ENCODE peak calls at places on chromosomes 1 and 21, in six cellular contexts. One of them, this sample, is unnamed.

GRCh38 chr1:63945943-63946342 is 172.1 kb downstream of the ROR1 start:
- DNase-seq in heart right ventricle: no peak
- DNase-seq in stomach: no peak
- DNase-seq in heart left ventricle: no peak
- DNase-seq in caudate nucleus: no peak
- DNase-seq in MM.1S: no peak
- DNase-seq in this sample: no peak

GRCh38 chr1:202618387-202619022 is 91.7 kb downstream of the SYT2 start:
- DNase-seq in heart right ventricle: no peak
- DNase-seq in stomach: no peak
- DNase-seq in heart left ventricle: no peak
- DNase-seq in caudate nucleus: no peak
- DNase-seq in MM.1S: no peak
- DNase-seq in this sample: no peak

GRCh38 chr1:94022471-94023189 is 98.3 kb downstream of the ABCA4 start:
- DNase-seq in heart right ventricle: peak
- DNase-seq in stomach: no peak
- DNase-seq in heart left ventricle: no peak
- DNase-seq in caudate nucleus: no peak
- DNase-seq in MM.1S: no peak
- DNase-seq in this sample: peak

GRCh38 chr1:10905841-10906655 is 106.4 kb upstream of the TARDBP start:
- DNase-seq in heart right ventricle: no peak
- DNase-seq in stomach: no peak
- DNase-seq in heart left ventricle: no peak
- DNase-seq in caudate nucleus: no peak
- DNase-seq in MM.1S: no peak
- DNase-seq in this sample: no peak

GRCh38 chr1:159823401-159823800 is 3.3 kb upstream of the SLAMF8 start:
- DNase-seq in heart right ventricle: no peak
- DNase-seq in stomach: no peak
- DNase-seq in heart left ventricle: no peak
- DNase-seq in caudate nucleus: no peak
- DNase-seq in MM.1S: no peak
- DNase-seq in this sample: no peak

GRCh38 chr1:153777648-153778047 is 2.4 kb downstream of the SLC27A3 start:
- DNase-seq in heart right ventricle: no peak
- DNase-seq in stomach: peak
- DNase-seq in heart left ventricle: no peak
- DNase-seq in caudate nucleus: peak
- DNase-seq in MM.1S: no peak
- DNase-seq in this sample: no peak

GRCh38 chr1:31984419-31985347 is 29.0 kb upstream of the KHDRBS1 start:
- DNase-seq in heart right ventricle: no peak
- DNase-seq in stomach: no peak
- DNase-seq in heart left ventricle: no peak
- DNase-seq in caudate nucleus: no peak
- DNase-seq in MM.1S: peak
- DNase-seq in this sample: no peak

GRCh38 chr1:159900755-159901335 is 880 bp upstream of the CFAP45 start:
- DNase-seq in heart right ventricle: no peak
- DNase-seq in stomach: no peak
- DNase-seq in heart left ventricle: no peak
- DNase-seq in caudate nucleus: no peak
- DNase-seq in MM.1S: no peak
- DNase-seq in this sample: no peak

GRCh38 chr1:65630855-65631254 is 161.8 kb upstream of the PDE4B start:
- DNase-seq in heart right ventricle: no peak
- DNase-seq in stomach: no peak
- DNase-seq in heart left ventricle: no peak
- DNase-seq in caudate nucleus: no peak
- DNase-seq in MM.1S: no peak
- DNase-seq in this sample: no peak

GRCh38 chr1:92933459-92933858 is 27.8 kb downstream of the DIPK1A start:
- DNase-seq in heart right ventricle: no peak
- DNase-seq in stomach: no peak
- DNase-seq in heart left ventricle: no peak
- DNase-seq in caudate nucleus: no peak
- DNase-seq in MM.1S: no peak
- DNase-seq in this sample: peak

GRCh38 chr1:31701137-31701736 is 2.6 kb downstream of the COL16A1 start:
- DNase-seq in heart right ventricle: peak
- DNase-seq in stomach: peak
- DNase-seq in heart left ventricle: peak
- DNase-seq in caudate nucleus: peak
- DNase-seq in MM.1S: no peak
- DNase-seq in this sample: no peak

GRCh38 chr1:238690415-238690814 is 696.0 kb upstream of the CHRM3 start:
- DNase-seq in heart right ventricle: no peak
- DNase-seq in stomach: no peak
- DNase-seq in heart left ventricle: no peak
- DNase-seq in caudate nucleus: no peak
- DNase-seq in MM.1S: no peak
- DNase-seq in this sample: no peak

GRCh38 chr1:106793686-106794085 is 262.8 kb upstream of the PRMT6 start:
- DNase-seq in heart right ventricle: no peak
- DNase-seq in stomach: no peak
- DNase-seq in heart left ventricle: no peak
- DNase-seq in caudate nucleus: no peak
- DNase-seq in MM.1S: no peak
- DNase-seq in this sample: no peak

GRCh38 chr1:118960567-118961136 is 27.5 kb downstream of the TBX15 start:
- DNase-seq in heart right ventricle: no peak
- DNase-seq in stomach: peak
- DNase-seq in heart left ventricle: no peak
- DNase-seq in caudate nucleus: no peak
- DNase-seq in MM.1S: no peak
- DNase-seq in this sample: no peak

GRCh38 chr1:219535021-219535420 is 77.9 kb downstream of the ZC3H11B start:
- DNase-seq in heart right ventricle: no peak
- DNase-seq in stomach: no peak
- DNase-seq in heart left ventricle: no peak
- DNase-seq in caudate nucleus: no peak
- DNase-seq in MM.1S: no peak
- DNase-seq in this sample: no peak

GRCh38 chr1:206518743-206519142 is 11.4 kb downstream of the RASSF5 start:
- DNase-seq in heart right ventricle: no peak
- DNase-seq in stomach: no peak
- DNase-seq in heart left ventricle: no peak
- DNase-seq in caudate nucleus: no peak
- DNase-seq in MM.1S: no peak
- DNase-seq in this sample: no peak

GRCh38 chr1:43074244-43074643 is 97.8 kb downstream of the EBNA1BP2 start:
- DNase-seq in heart right ventricle: no peak
- DNase-seq in stomach: no peak
- DNase-seq in heart left ventricle: no peak
- DNase-seq in caudate nucleus: no peak
- DNase-seq in MM.1S: no peak
- DNase-seq in this sample: no peak

GRCh38 chr1:92473781-92474495 is 12.8 kb downstream of the GFI1 start:
- DNase-seq in heart right ventricle: no peak
- DNase-seq in stomach: no peak
- DNase-seq in heart left ventricle: no peak
- DNase-seq in caudate nucleus: no peak
- DNase-seq in MM.1S: no peak
- DNase-seq in this sample: no peak

GRCh38 chr1:108717774-108718316 is 5.1 kb downstream of the FNDC7 start:
- DNase-seq in heart right ventricle: no peak
- DNase-seq in stomach: no peak
- DNase-seq in heart left ventricle: no peak
- DNase-seq in caudate nucleus: no peak
- DNase-seq in MM.1S: no peak
- DNase-seq in this sample: no peak

GRCh38 chr1:202245391-202245790 is 51.8 kb downstream of the LGR6 start:
- DNase-seq in heart right ventricle: no peak
- DNase-seq in stomach: no peak
- DNase-seq in heart left ventricle: no peak
- DNase-seq in caudate nucleus: no peak
- DNase-seq in MM.1S: no peak
- DNase-seq in this sample: no peak

GRCh38 chr1:205824180-205824579 is 11.2 kb upstream of the SLC41A1 start:
- DNase-seq in heart right ventricle: no peak
- DNase-seq in stomach: no peak
- DNase-seq in heart left ventricle: no peak
- DNase-seq in caudate nucleus: no peak
- DNase-seq in MM.1S: peak
- DNase-seq in this sample: no peak

GRCh38 chr21:35559128-35559831 is 501.0 kb downstream of the SETD4 start:
- DNase-seq in heart right ventricle: no peak
- DNase-seq in stomach: no peak
- DNase-seq in heart left ventricle: no peak
- DNase-seq in caudate nucleus: no peak
- DNase-seq in MM.1S: no peak
- DNase-seq in this sample: no peak

GRCh38 chr21:43305336-43305665 is 121.6 kb downstream of the SIK1 start:
- DNase-seq in heart right ventricle: no peak
- DNase-seq in stomach: no peak
- DNase-seq in heart left ventricle: no peak
- DNase-seq in caudate nucleus: no peak
- DNase-seq in MM.1S: no peak
- DNase-seq in this sample: no peak

GRCh38 chr1:77504986-77505385 is 177.5 kb downstream of the ZZZ3 start:
- DNase-seq in heart right ventricle: no peak
- DNase-seq in stomach: no peak
- DNase-seq in heart left ventricle: no peak
- DNase-seq in caudate nucleus: no peak
- DNase-seq in MM.1S: no peak
- DNase-seq in this sample: no peak

GRCh38 chr1:219419135-219419534 is 193.8 kb downstream of the ZC3H11B start:
- DNase-seq in heart right ventricle: no peak
- DNase-seq in stomach: no peak
- DNase-seq in heart left ventricle: no peak
- DNase-seq in caudate nucleus: no peak
- DNase-seq in MM.1S: no peak
- DNase-seq in this sample: no peak

GRCh38 chr1:51044834-51045233 is 57.2 kb upstream of the C1orf185 start:
- DNase-seq in heart right ventricle: no peak
- DNase-seq in stomach: no peak
- DNase-seq in heart left ventricle: no peak
- DNase-seq in caudate nucleus: no peak
- DNase-seq in MM.1S: no peak
- DNase-seq in this sample: no peak

GRCh38 chr1:186212574-186213224 is 162.4 kb downstream of the TPR start:
- DNase-seq in heart right ventricle: peak
- DNase-seq in stomach: no peak
- DNase-seq in heart left ventricle: peak
- DNase-seq in caudate nucleus: peak
- DNase-seq in MM.1S: peak
- DNase-seq in this sample: peak

GRCh38 chr1:240193699-240194098 is 102.0 kb downstream of the FMN2 start:
- DNase-seq in heart right ventricle: no peak
- DNase-seq in stomach: no peak
- DNase-seq in heart left ventricle: no peak
- DNase-seq in caudate nucleus: no peak
- DNase-seq in MM.1S: no peak
- DNase-seq in this sample: no peak

GRCh38 chr1:70840260-70840953 is 207.2 kb downstream of the PTGER3 start:
- DNase-seq in heart right ventricle: no peak
- DNase-seq in stomach: no peak
- DNase-seq in heart left ventricle: no peak
- DNase-seq in caudate nucleus: no peak
- DNase-seq in MM.1S: no peak
- DNase-seq in this sample: no peak

DNA sequence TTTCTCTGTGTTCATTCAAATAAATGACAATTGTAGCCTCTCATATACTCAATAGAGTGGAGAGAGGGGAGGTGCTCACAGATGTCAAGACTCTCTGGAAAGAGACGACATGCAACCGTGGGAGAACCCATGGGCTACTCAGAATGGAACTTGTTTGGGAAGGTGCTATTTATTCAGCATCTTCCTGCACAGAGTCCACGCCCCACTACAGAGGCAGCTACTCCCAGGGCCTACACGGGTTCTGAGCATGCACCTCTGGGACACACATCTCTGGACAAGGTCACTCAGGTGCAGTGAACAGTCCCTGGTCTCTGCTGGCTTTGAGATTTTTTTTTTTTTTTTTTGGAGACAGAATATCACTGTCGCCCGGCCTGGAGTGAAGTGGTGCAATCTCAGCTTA is 64.1 kb downstream of the NID1 start:
- DNase-seq in heart right ventricle: no peak
- DNase-seq in stomach: no peak
- DNase-seq in heart left ventricle: no peak
- DNase-seq in caudate nucleus: no peak
- DNase-seq in MM.1S: no peak
- DNase-seq in this sample: no peak
- H3K27ac ChIP-seq in heart right ventricle: no peak
- H3K27ac ChIP-seq in stomach: no peak
- H3K27ac ChIP-seq in heart left ventricle: no peak
- H3K27ac ChIP-seq in caudate nucleus: no peak
- H3K27ac ChIP-seq in MM.1S: no peak
- H3K27ac ChIP-seq in this sample: no peak

DNA sequence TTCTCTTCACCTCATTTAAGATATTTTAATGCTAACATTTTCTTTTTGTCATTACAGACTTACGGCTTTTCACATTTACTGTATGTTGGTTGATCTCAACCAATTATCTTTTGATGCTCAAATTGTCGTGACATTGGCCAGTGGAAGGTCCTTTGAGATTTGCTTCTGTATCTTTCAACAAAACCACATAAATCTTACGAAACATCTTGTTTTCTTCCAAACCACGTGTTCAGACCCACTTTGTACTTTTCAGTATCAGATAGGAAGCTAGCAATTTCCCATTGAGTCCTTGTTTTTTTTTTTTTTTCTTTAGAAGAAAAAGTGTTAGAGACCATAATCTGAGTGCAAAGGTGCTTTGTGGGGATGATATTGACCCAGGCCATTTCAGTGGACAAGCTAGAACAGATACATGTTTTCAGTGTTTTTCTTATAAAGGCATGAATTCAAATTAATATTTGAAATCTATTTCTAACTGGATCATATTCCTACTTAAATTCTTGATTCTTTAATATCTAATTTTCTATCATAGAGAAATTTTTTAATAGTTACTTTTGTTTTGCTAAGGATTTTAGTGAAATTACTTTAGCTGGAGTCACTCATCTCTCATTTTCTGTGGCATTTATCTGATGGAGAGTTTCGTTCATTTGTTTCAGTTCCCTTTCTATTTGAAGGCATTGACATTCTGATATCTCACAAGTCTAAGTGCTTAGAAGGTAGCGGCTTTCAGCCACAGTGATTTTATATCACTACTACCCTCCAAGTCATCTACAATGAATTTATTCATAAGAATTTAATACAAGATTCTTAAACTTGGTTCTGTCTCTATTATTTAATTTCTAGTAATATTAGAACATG is 26.7 kb downstream of the ATG4C start:
- DNase-seq in heart right ventricle: no peak
- DNase-seq in stomach: no peak
- DNase-seq in heart left ventricle: no peak
- DNase-seq in caudate nucleus: no peak
- DNase-seq in MM.1S: peak
- DNase-seq in this sample: no peak
- H3K27ac ChIP-seq in heart right ventricle: no peak
- H3K27ac ChIP-seq in stomach: no peak
- H3K27ac ChIP-seq in heart left ventricle: no peak
- H3K27ac ChIP-seq in caudate nucleus: no peak
- H3K27ac ChIP-seq in MM.1S: peak
- H3K27ac ChIP-seq in this sample: no peak

GRCh38 chr21:37264808-37265207 is 2.3 kb downstream of the VPS26C start:
- DNase-seq in heart right ventricle: no peak
- DNase-seq in stomach: no peak
- DNase-seq in heart left ventricle: no peak
- DNase-seq in caudate nucleus: no peak
- DNase-seq in MM.1S: no peak
- DNase-seq in this sample: no peak
- H3K27ac ChIP-seq in heart right ventricle: no peak
- H3K27ac ChIP-seq in stomach: no peak
- H3K27ac ChIP-seq in heart left ventricle: no peak
- H3K27ac ChIP-seq in caudate nucleus: no peak
- H3K27ac ChIP-seq in MM.1S: no peak
- H3K27ac ChIP-seq in this sample: peak

GRCh38 chr1:19033926-19034680 is 77.6 kb upstream of the IFFO2 start:
- DNase-seq in heart right ventricle: no peak
- DNase-seq in stomach: no peak
- DNase-seq in heart left ventricle: no peak
- DNase-seq in caudate nucleus: no peak
- DNase-seq in MM.1S: no peak
- DNase-seq in this sample: peak
- H3K27ac ChIP-seq in heart right ventricle: no peak
- H3K27ac ChIP-seq in stomach: no peak
- H3K27ac ChIP-seq in heart left ventricle: no peak
- H3K27ac ChIP-seq in caudate nucleus: no peak
- H3K27ac ChIP-seq in MM.1S: no peak
- H3K27ac ChIP-seq in this sample: peak